ENCODE peak calls at places on chromosomes 16 and 17, in eight cellular contexts. T, G, D, U, Q, H, J and S are unnamed samples.

GRCh38 chr17:62727916-62728672 is 80.0 kb downstream of the MARCHF10 start:
- DNase-seq in T (no peak), U (peak; percentile 51), J (no peak), Q (no peak), H (peak; percentile 24), D (no peak), G (no peak), S (no peak)

GRCh38 chr17:75783069-75783783 is 1.4 kb upstream of the UNK start:
- DNase-seq in T (peak; percentile 61), J (peak; percentile 79), H (peak; percentile 97), Q (no peak), U (peak; percentile 46), D (no peak), G (no peak), S (no peak)

GRCh38 chr16:48158296-48158695 is 2.5 kb upstream of the ABCC12 start:
- DNase-seq in D (no peak), U (peak; percentile 60), J (peak; percentile 62), Q (peak; percentile 36), H (peak; percentile 78), G (peak; percentile 9), T (no peak), S (no peak)

GRCh38 chr16:22270525-22270924 is 26.7 kb upstream of the POLR3E start:
- DNase-seq in G (no peak), T (no peak), Q (no peak), U (no peak), D (no peak), H (no peak), J (no peak), S (no peak)

GRCh38 chr16:30113031-30113710 is at the start of gene GDPD3:
- DNase-seq in T (no peak), H (peak; percentile 33), D (no peak), Q (no peak), G (no peak), J (peak; percentile 39), U (no peak), S (no peak)

GRCh38 chr17:5584383-5584951 is at the start of gene NLRP1:
- DNase-seq in J (peak; percentile 90), G (peak; percentile 87), D (peak; percentile 89), Q (peak; percentile 92), U (peak; percentile 69), T (no peak), H (peak; percentile 86), S (no peak)

GRCh38 chr16:75701361-75701760 is at the start of gene DUXB:
- DNase-seq in D (no peak), T (no peak), Q (no peak), H (no peak), J (no peak), U (no peak), G (no peak), S (no peak)

GRCh38 chr17:76268015-76268749 is 3.0 kb downstream of the UBALD2 start:
- DNase-seq in Q (peak; percentile 77), H (no peak), D (peak; percentile 43), G (no peak), T (no peak), U (peak; percentile 87), J (peak; percentile 88), S (peak; percentile 51)

GRCh38 chr17:57519199-57519598 is 225.9 kb downstream of the CCDC182 start:
- DNase-seq in U (peak; percentile 94), D (no peak), J (no peak), G (no peak), Q (no peak), T (no peak), H (peak; percentile 74), S (no peak)

GRCh38 chr17:28947639-28948038 is 3.7 kb downstream of the PHF12 start:
- DNase-seq in Q (no peak), H (no peak), T (no peak), D (no peak), G (no peak), J (no peak), U (no peak), S (no peak)

GRCh38 chr17:78738698-78739097 is 43.4 kb downstream of the CYTH1 start:
- DNase-seq in H (no peak), Q (no peak), D (no peak), T (no peak), U (no peak), J (no peak), G (no peak), S (no peak)

GRCh38 chr16:62939687-62940086 is 903.4 kb upstream of the CDH8 start:
- DNase-seq in U (no peak), J (no peak), H (no peak), D (no peak), G (no peak), Q (no peak), T (no peak), S (no peak)

GRCh38 chr16:83727018-83727417 is 80.8 kb upstream of the HSBP1 start:
- DNase-seq in D (no peak), Q (no peak), U (no peak), G (no peak), H (no peak), J (peak; percentile 83), T (no peak), S (no peak)

GRCh38 chr16:85782476-85782875 is 16.9 kb downstream of the EMC8 start:
- DNase-seq in Q (no peak), J (peak; percentile 13), H (no peak), T (no peak), U (no peak), G (no peak), D (no peak), S (no peak)

GRCh38 chr17:75349589-75349988 is 55.9 kb downstream of the GRB2 start:
- DNase-seq in T (no peak), U (no peak), Q (no peak), J (no peak), H (no peak), G (no peak), D (no peak), S (no peak)

GRCh38 chr17:50687200-50688066 is 20.3 kb downstream of the ANKRD40 start:
- DNase-seq in H (no peak), U (peak; percentile 62), D (no peak), Q (no peak), G (no peak), J (no peak), T (no peak), S (no peak)

GRCh38 chr16:49824600-49824999 is 31.3 kb downstream of the ZNF423 start:
- DNase-seq in J (no peak), T (no peak), H (no peak), U (no peak), Q (no peak), G (no peak), D (no peak), S (no peak)

GRCh38 chr16:3514621-3515020 is 13.8 kb downstream of the CLUAP1 start:
- DNase-seq in G (no peak), D (no peak), J (peak; percentile 94), H (no peak), U (no peak), T (no peak), Q (no peak), S (no peak)

GRCh38 chr16:4798456-4798855 is 3.3 kb downstream of the SMIM22 start:
- DNase-seq in Q (no peak), G (no peak), T (no peak), H (no peak), D (no peak), U (no peak), J (no peak), S (no peak)

GRCh38 chr17:16150251-16150859 is 65.0 kb downstream of the NCOR1 start:
- DNase-seq in H (peak; percentile 81), Q (no peak), G (no peak), T (no peak), U (no peak), D (no peak), J (peak; percentile 88), S (no peak)

GRCh38 chr17:73010414-73010813 is 82.1 kb downstream of the SLC39A11 start:
- DNase-seq in H (no peak), T (no peak), D (no peak), G (no peak), Q (no peak), J (no peak), U (no peak), S (no peak)

GRCh38 chr16:48611329-48612137 is 1.6 kb upstream of the N4BP1 start:
- DNase-seq in D (peak; percentile 70), J (no peak), T (no peak), Q (peak; percentile 68), G (no peak), H (no peak), U (peak; percentile 89), S (peak; percentile 29)

GRCh38 chr16:67917852-67918236 is 13.8 kb downstream of the CTRL start:
- DNase-seq in T (no peak), J (peak; percentile 76), G (no peak), H (peak; percentile 87), Q (peak; percentile 47), U (peak; percentile 88), D (no peak), S (no peak)

GRCh38 chr17:50686494-50687199 is 21.1 kb downstream of the ANKRD40 start:
- DNase-seq in H (peak; percentile 94), U (peak; percentile 75), Q (no peak), D (no peak), T (no peak), J (no peak), G (no peak), S (no peak)

GRCh38 chr16:78237346-78237745 is 137.9 kb downstream of the WWOX start:
- DNase-seq in U (no peak), G (no peak), D (no peak), T (no peak), J (no peak), Q (no peak), H (no peak), S (no peak)

GRCh38 chr17:74055508-74056160 is 147.8 kb upstream of the RPL38 start:
- DNase-seq in H (no peak), G (no peak), U (peak; percentile 49), T (no peak), J (no peak), D (no peak), Q (no peak), S (no peak)

GRCh38 chr17:6901086-6901485 is 69.6 kb upstream of the TEKT1 start:
- DNase-seq in U (no peak), J (no peak), D (no peak), H (no peak), G (no peak), Q (no peak), T (no peak), S (no peak)